ENCODE peak calls at places on chromosomes 3 and 15, in eight cellular contexts. A is ovary; M is dorsolateral prefrontal cortex; Q is sigmoid colon; J is GM23248; Y is CD4-positive, alpha-beta memory T cell; K is H7; X is neuronal stem cell. V is an unnamed sample. For H3K27me3, the result is how much of the 10 kb centered on the place peaks cover.

GRCh38 chr15:98778263-98778959 is 130.1 kb downstream of the IGF1R start:
- DNase-seq in Q (no peak), Y (no peak), A (no peak), K (no peak), X (no peak), J (no peak), M (no peak), V (no peak)

GRCh38 chr3:62559831-62560445 is 186.6 kb upstream of the FEZF2 start:
- DNase-seq in Y (no peak), A (no peak), Q (no peak), J (peak), M (no peak), K (no peak), X (no peak), V (peak)

GRCh38 chr3:100760377-100760776 is 51.1 kb downstream of the TFG start:
- DNase-seq in K (no peak), A (no peak), M (no peak), Q (no peak), J (no peak), Y (no peak), X (no peak), V (no peak)

GRCh38 chr3:160287666-160288065 is 62.4 kb downstream of the C3orf80 start:
- DNase-seq in A (no peak), Q (no peak), M (no peak), X (no peak), J (peak), Y (no peak), K (no peak), V (no peak)

GRCh38 chr3:72797773-72798543 is 50.3 kb downstream of the SHQ1 start:
- DNase-seq in Y (no peak), X (no peak), K (no peak), M (no peak), A (peak), J (peak), Q (no peak), V (no peak)

GRCh38 chr3:105662326-105662725 is 206.5 kb downstream of the CBLB start:
- DNase-seq in M (no peak), X (no peak), J (peak), Y (no peak), K (no peak), A (no peak), Q (no peak), V (no peak)

GRCh38 chr3:71584216-71585061 is 911 bp upstream of the FOXP1 start:
- DNase-seq in J (peak), Q (peak), K (peak), A (peak), M (peak), Y (peak), X (peak), V (peak)

GRCh38 chr3:46892285-46893145 is 15.0 kb downstream of the PTH1R start:
- DNase-seq in K (peak), A (peak), X (peak), Y (no peak), Q (peak), M (peak), J (peak), V (peak)

GRCh38 chr3:16427309-16427965 is 86.1 kb downstream of the RFTN1 start:
- DNase-seq in Y (no peak), K (no peak), M (no peak), A (peak), J (peak), X (no peak), Q (peak), V (peak)

GRCh38 chr3:58639001-58639400 is 27.6 kb downstream of the FAM3D start:
- DNase-seq in K (no peak), M (no peak), X (no peak), J (peak), Y (no peak), A (no peak), Q (no peak), V (no peak)

GRCh38 chr3:58638586-58638985 is 28.0 kb downstream of the FAM3D start:
- DNase-seq in J (no peak), Y (no peak), Q (no peak), A (no peak), K (no peak), M (no peak), X (no peak), V (no peak)

GRCh38 chr3:58639842-58640241 is 26.7 kb downstream of the FAM3D start:
- DNase-seq in X (no peak), M (no peak), K (no peak), A (no peak), Y (no peak), J (no peak), Q (no peak), V (no peak)

GRCh38 chr3:58635371-58636285 is 30.9 kb downstream of the FAM3D start:
- DNase-seq in M (no peak), J (no peak), Y (no peak), K (peak), Q (no peak), A (no peak), X (no peak), V (no peak)

GRCh38 chr3:58637509-58637908 is 29.1 kb downstream of the FAM3D start:
- DNase-seq in K (peak), X (no peak), A (no peak), Y (no peak), J (no peak), M (no peak), Q (no peak), V (no peak)
- H3K27me3 ChIP-seq in K (under half), X (under half), A (under half), Y (under half), J (under half), M (under half), Q (under half), V (under half)

DNA sequence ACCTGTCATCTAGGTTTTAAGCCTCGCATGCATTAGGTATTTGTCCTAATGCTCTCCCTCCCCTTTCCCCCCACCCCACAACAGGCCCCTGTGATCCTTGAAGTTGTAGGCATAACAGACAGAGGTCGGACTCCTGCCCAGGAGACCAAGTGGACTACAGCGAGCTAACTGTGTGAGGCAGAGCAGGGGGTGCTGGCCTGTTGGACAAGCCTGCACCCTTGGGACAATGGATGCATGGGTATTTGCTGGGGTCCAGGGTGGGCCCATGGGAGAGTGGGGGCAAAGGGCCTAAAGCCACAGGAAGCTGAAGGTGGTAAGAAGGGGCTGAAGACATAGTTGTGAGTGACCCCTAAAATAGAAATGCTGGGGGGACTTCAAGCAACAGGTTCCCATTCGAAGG is 2.5 kb downstream of the PLCB2 start:
- DNase-seq in X (no peak), Y (no peak), M (no peak), Q (no peak), K (no peak), J (no peak), A (no peak), V (no peak)
- H3K27me3 ChIP-seq in X (under half), Y (under half), M (under half), Q (under half), K (under half), J (under half), A (under half), V (under half)

GRCh38 chr3:51355891-51356578 is 29.1 kb upstream of the MANF start:
- DNase-seq in Q (no peak), X (no peak), Y (no peak), K (no peak), J (no peak), M (no peak), A (no peak), V (peak)
- H3K27me3 ChIP-seq in Q (under half), X (under half), Y (under half), K (under half), J (under half), M (under half), A (under half), V (under half)

GRCh38 chr3:109460961-109461360 is 123.6 kb upstream of the DPPA4 start:
- DNase-seq in Y (no peak), Q (no peak), X (no peak), J (no peak), K (no peak), M (no peak), A (no peak), V (no peak)
- H3K27me3 ChIP-seq in Y (under half), Q (under half), X (under half), J (under half), K (under half), M (under half), A (under half), V (under half)

DNA sequence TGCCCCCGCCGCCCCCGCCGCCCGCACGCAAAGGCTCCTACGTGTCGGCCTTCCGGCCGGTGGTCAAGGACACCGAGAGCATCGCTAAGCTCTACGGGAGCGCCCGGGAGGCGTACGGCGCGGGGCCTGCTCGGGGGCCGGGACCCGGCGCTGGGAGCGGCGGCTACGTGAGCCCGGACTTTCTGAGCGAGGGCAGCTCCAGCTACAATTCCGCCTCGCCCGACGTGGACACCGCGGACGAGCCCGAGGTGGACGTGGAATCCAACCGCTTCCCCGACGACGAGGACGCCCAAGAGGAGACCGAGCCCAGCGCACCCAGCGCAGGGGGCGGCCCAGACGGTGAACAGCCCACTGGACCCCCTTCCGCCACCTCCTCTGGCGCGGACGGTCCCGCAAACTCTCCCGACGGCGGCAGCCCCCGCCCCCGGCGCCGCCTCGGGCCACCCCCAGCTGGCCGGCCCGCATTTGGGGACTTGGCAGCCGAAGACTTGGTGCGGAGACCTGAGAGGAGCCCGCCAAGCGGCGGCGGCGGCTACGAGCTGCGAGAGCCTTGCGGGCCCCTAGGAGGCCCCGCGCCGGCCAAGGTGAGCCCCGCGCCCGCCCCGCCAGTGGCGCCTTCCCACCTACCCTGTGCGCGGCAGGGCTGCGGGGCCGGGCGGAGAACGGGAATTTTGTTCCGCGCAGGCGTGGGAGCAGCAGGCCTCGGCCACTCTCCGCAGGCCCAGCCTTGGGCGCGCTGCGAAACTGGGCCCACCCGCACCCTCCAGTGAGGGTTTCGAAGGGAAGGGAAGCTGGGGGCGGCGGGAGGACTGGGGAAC is 2.5 kb downstream of the SKOR1 start:
- DNase-seq in A (no peak), J (no peak), M (peak), Q (no peak), K (peak), X (no peak), Y (no peak), V (no peak)
- H3K27me3 ChIP-seq in A (under half), J (half or more), M (half or more), Q (half or more), K (half or more), X (half or more), Y (under half), V (half or more)

GRCh38 chr3:51869304-51869703 is 6.1 kb downstream of the IQCF5 start:
- DNase-seq in M (no peak), K (no peak), X (no peak), J (no peak), Y (no peak), Q (no peak), A (no peak), V (no peak)
- H3K27me3 ChIP-seq in M (under half), K (under half), X (under half), J (under half), Y (under half), Q (under half), A (under half), V (under half)

DNA sequence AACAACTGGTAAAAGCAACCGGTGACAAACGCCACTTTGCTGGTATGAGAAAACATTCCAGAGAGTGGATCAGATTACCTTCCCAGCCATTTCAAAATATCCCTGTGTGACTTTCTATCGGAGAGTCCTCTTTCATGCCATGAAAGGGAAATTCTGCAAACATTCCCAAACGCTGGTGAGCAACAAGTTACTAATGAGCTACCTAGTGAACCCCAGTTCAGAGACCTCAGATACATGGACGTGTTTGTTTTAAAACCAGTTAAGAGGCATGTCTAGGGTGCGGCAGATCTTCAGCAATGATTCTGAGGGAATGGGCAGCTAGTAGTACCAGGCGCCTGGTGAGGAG is 418.2 kb upstream of the NR2F2 start:
- DNase-seq in Q (no peak), J (no peak), Y (no peak), M (no peak), K (no peak), A (no peak), X (no peak), V (peak)
- H3K27me3 ChIP-seq in Q (under half), J (under half), Y (under half), M (under half), K (under half), A (under half), X (under half), V (under half)

GRCh38 chr3:196965804-196966173 is 2.8 kb downstream of the PIGZ start:
- DNase-seq in M (no peak), X (no peak), Q (no peak), K (no peak), A (no peak), J (no peak), Y (no peak), V (no peak)

GRCh38 chr3:196968233-196969000 is at the start of gene PIGZ:
- DNase-seq in K (peak), Q (no peak), X (no peak), A (peak), M (peak), J (peak), Y (peak), V (no peak)

GRCh38 chr3:196965112-196965803 is 3.4 kb downstream of the PIGZ start:
- DNase-seq in A (no peak), Y (no peak), K (no peak), Q (peak), X (no peak), M (no peak), J (no peak), V (no peak)

GRCh38 chr3:196967412-196968232 is 1.0 kb downstream of the PIGZ start:
- DNase-seq in Q (no peak), J (no peak), K (peak), X (no peak), A (no peak), M (no peak), Y (no peak), V (no peak)

DNA sequence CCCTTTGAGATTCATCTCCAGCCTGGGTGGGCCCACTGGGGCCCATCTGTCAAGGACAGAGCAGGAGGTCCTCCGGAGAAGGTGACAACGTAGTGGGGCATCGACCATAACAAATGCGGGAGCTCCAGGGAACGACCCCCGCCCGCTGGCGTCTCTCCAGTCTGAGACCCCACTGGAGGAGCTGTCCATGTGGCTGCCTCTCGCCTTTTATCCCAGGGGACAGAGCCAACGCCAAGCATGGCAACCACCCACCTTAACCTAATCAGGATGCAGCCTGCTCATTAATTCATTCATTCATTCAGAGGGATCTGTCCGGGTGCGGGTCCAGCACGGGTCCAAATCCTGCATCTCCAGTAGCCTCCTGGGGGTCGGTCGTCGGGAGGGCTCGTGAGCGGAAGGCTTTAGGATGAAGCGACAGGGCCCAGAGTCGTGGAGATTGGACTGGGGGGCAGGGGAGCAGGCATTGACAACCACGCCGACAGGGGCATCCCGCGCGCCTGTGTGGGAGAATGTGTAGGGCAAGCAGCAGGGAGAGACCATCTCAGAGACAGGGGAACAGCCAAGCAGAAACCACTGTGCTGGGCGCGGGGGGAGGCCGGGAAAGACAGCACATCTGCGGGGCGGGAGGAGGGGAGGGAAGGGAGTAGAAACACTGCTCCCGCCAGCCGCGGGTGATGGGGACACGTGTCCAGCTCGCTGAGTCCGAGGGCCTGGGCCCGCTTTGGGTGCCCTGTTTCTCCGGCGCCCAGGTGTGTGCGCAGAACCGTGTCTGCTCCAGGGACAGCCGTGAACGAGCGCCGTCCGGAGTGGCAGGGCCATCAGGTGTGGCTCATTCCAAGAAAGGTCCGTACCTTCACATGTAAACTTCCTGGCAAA is 1.9 kb downstream of the PIGZ start:
- DNase-seq in Q (no peak), A (no peak), J (no peak), M (no peak), Y (no peak), K (peak), X (no peak), V (no peak)
- H3K27me3 ChIP-seq in Q (under half), A (under half), J (under half), M (under half), Y (under half), K (half or more), X (under half), V (under half)

GRCh38 chr3:38644662-38645053 is 4.8 kb downstream of the SCN5A start:
- DNase-seq in M (no peak), Q (peak), J (no peak), X (no peak), K (peak), A (no peak), Y (no peak), V (no peak)

GRCh38 chr3:38644016-38644661 is 5.3 kb downstream of the SCN5A start:
- DNase-seq in K (peak), Q (peak), M (peak), A (no peak), X (no peak), J (no peak), Y (no peak), V (no peak)

GRCh38 chr3:38646062-38646461 is 3.4 kb downstream of the SCN5A start:
- DNase-seq in Y (no peak), J (no peak), A (no peak), Q (peak), M (peak), X (no peak), K (no peak), V (no peak)

GRCh38 chr3:38645601-38646000 is 3.9 kb downstream of the SCN5A start:
- DNase-seq in J (no peak), M (peak), Q (peak), Y (no peak), X (no peak), K (no peak), A (no peak), V (no peak)

GRCh38 chr3:38645076-38645475 is 4.4 kb downstream of the SCN5A start:
- DNase-seq in M (peak), K (peak), J (no peak), A (no peak), X (no peak), Y (no peak), Q (peak), V (no peak)
- H3K27me3 ChIP-seq in M (under half), K (under half), J (half or more), A (under half), X (under half), Y (under half), Q (under half), V (under half)